ENCODE peak calls at places on chromosome 21, in nine cellular contexts. One of them, this sample, is unnamed.

GRCh38 chr21:46187251-46187650 is 3.0 kb upstream of the SPATC1L start:
- DNase-seq in T-helper 9 cell: no peak
- DNase-seq in A549: no peak
- DNase-seq in pulmonary artery endothelial cell: no peak
- DNase-seq in stimulated activated CD4-positive, alpha-beta T cell treated with anti-CD3 and anti-CD28 coated beads, TNF-alpha, amount 100 ng/mL, for 24 hours: no peak
- DNase-seq in neural progenitor cell: no peak
- DNase-seq in SHP77: no peak
- DNase-seq in GM04503: no peak
- DNase-seq in sciatic nerve: no peak
- DNase-seq in this sample: no peak

GRCh38 chr21:15797577-15798363 is 68.0 kb downstream of the USP25 start:
- DNase-seq in T-helper 9 cell: no peak
- DNase-seq in A549: no peak
- DNase-seq in pulmonary artery endothelial cell: no peak
- DNase-seq in stimulated activated CD4-positive, alpha-beta T cell treated with anti-CD3 and anti-CD28 coated beads, TNF-alpha, amount 100 ng/mL, for 24 hours: no peak
- DNase-seq in neural progenitor cell: peak
- DNase-seq in SHP77: no peak
- DNase-seq in GM04503: no peak
- DNase-seq in sciatic nerve: no peak
- DNase-seq in this sample: no peak

GRCh38 chr21:40902299-40902698 is 55.3 kb upstream of the DSCAM start:
- DNase-seq in T-helper 9 cell: no peak
- DNase-seq in A549: no peak
- DNase-seq in pulmonary artery endothelial cell: no peak
- DNase-seq in stimulated activated CD4-positive, alpha-beta T cell treated with anti-CD3 and anti-CD28 coated beads, TNF-alpha, amount 100 ng/mL, for 24 hours: no peak
- DNase-seq in neural progenitor cell: no peak
- DNase-seq in SHP77: no peak
- DNase-seq in GM04503: no peak
- DNase-seq in sciatic nerve: no peak
- DNase-seq in this sample: no peak

GRCh38 chr21:45977396-45977795 is 4.2 kb upstream of the COL6A1 start:
- DNase-seq in T-helper 9 cell: no peak
- DNase-seq in A549: no peak
- DNase-seq in pulmonary artery endothelial cell: no peak
- DNase-seq in stimulated activated CD4-positive, alpha-beta T cell treated with anti-CD3 and anti-CD28 coated beads, TNF-alpha, amount 100 ng/mL, for 24 hours: no peak
- DNase-seq in neural progenitor cell: no peak
- DNase-seq in SHP77: no peak
- DNase-seq in GM04503: no peak
- DNase-seq in sciatic nerve: peak
- DNase-seq in this sample: no peak

GRCh38 chr21:36706482-36706852 is 7.6 kb downstream of the SIM2 start:
- DNase-seq in T-helper 9 cell: no peak
- DNase-seq in A549: no peak
- DNase-seq in pulmonary artery endothelial cell: no peak
- DNase-seq in stimulated activated CD4-positive, alpha-beta T cell treated with anti-CD3 and anti-CD28 coated beads, TNF-alpha, amount 100 ng/mL, for 24 hours: no peak
- DNase-seq in neural progenitor cell: no peak
- DNase-seq in SHP77: no peak
- DNase-seq in GM04503: no peak
- DNase-seq in sciatic nerve: peak
- DNase-seq in this sample: no peak

GRCh38 chr21:15552914-15553491 is 176.8 kb upstream of the USP25 start:
- DNase-seq in T-helper 9 cell: no peak
- DNase-seq in A549: peak
- DNase-seq in pulmonary artery endothelial cell: no peak
- DNase-seq in stimulated activated CD4-positive, alpha-beta T cell treated with anti-CD3 and anti-CD28 coated beads, TNF-alpha, amount 100 ng/mL, for 24 hours: no peak
- DNase-seq in neural progenitor cell: no peak
- DNase-seq in SHP77: no peak
- DNase-seq in GM04503: no peak
- DNase-seq in sciatic nerve: no peak
- DNase-seq in this sample: no peak

GRCh38 chr21:45187646-45188045 is 100.0 kb downstream of the POFUT2 start:
- DNase-seq in T-helper 9 cell: no peak
- DNase-seq in A549: no peak
- DNase-seq in pulmonary artery endothelial cell: no peak
- DNase-seq in stimulated activated CD4-positive, alpha-beta T cell treated with anti-CD3 and anti-CD28 coated beads, TNF-alpha, amount 100 ng/mL, for 24 hours: no peak
- DNase-seq in neural progenitor cell: no peak
- DNase-seq in SHP77: no peak
- DNase-seq in GM04503: no peak
- DNase-seq in sciatic nerve: no peak
- DNase-seq in this sample: no peak

GRCh38 chr21:43865471-43866181 is 603 bp downstream of the AGPAT3 start:
- DNase-seq in T-helper 9 cell: peak
- DNase-seq in A549: peak
- DNase-seq in pulmonary artery endothelial cell: no peak
- DNase-seq in stimulated activated CD4-positive, alpha-beta T cell treated with anti-CD3 and anti-CD28 coated beads, TNF-alpha, amount 100 ng/mL, for 24 hours: peak
- DNase-seq in neural progenitor cell: peak
- DNase-seq in SHP77: no peak
- DNase-seq in GM04503: peak
- DNase-seq in sciatic nerve: peak
- DNase-seq in this sample: no peak

GRCh38 chr21:17799414-17800164 is 19.6 kb downstream of the C21orf91 start:
- DNase-seq in T-helper 9 cell: no peak
- DNase-seq in A549: no peak
- DNase-seq in pulmonary artery endothelial cell: no peak
- DNase-seq in stimulated activated CD4-positive, alpha-beta T cell treated with anti-CD3 and anti-CD28 coated beads, TNF-alpha, amount 100 ng/mL, for 24 hours: no peak
- DNase-seq in neural progenitor cell: no peak
- DNase-seq in SHP77: no peak
- DNase-seq in GM04503: no peak
- DNase-seq in sciatic nerve: no peak
- DNase-seq in this sample: no peak

GRCh38 chr21:34511787-34512451 is at the start of gene KCNE1:
- DNase-seq in T-helper 9 cell: no peak
- DNase-seq in A549: no peak
- DNase-seq in pulmonary artery endothelial cell: no peak
- DNase-seq in stimulated activated CD4-positive, alpha-beta T cell treated with anti-CD3 and anti-CD28 coated beads, TNF-alpha, amount 100 ng/mL, for 24 hours: no peak
- DNase-seq in neural progenitor cell: no peak
- DNase-seq in SHP77: no peak
- DNase-seq in GM04503: no peak
- DNase-seq in sciatic nerve: no peak
- DNase-seq in this sample: no peak

This sample was measured in DMS 273 treated with DMSO at 0.1 percent for 48 hours.